ENCODE peak calls at places on chromosomes 7 and 10, in nine cellular contexts. G is CD8-positive, alpha-beta T cell; V is coronary artery; T is sigmoid colon; L is cardiac muscle cell; Y is body of pancreas; J is SK-N-SH; O is stomach; D is left ventricle myocardium inferior. S is an unnamed sample.

GRCh38 chr10:8063128-8063908 is 8.8 kb downstream of the GATA3 start:
- DNase-seq in V (no peak), G (no peak), Y (no peak), D (no peak), J (no peak), T (no peak), L (no peak), O (no peak), S (no peak)

GRCh38 chr10:96610817-96611216 is 24.0 kb upstream of the TM9SF3 start:
- DNase-seq in V (no peak), L (no peak), D (no peak), G (no peak), Y (no peak), T (no peak), O (peak), J (no peak), S (no peak)

GRCh38 chr10:72665925-72666324 is 26.0 kb upstream of the MCU start:
- DNase-seq in D (no peak), O (no peak), Y (no peak), J (no peak), T (no peak), L (no peak), V (no peak), G (no peak), S (no peak)

GRCh38 chr10:124574456-124575070 is 112.9 kb downstream of the LHPP start:
- DNase-seq in G (no peak), Y (no peak), T (no peak), O (no peak), D (no peak), L (no peak), J (no peak), V (no peak), S (no peak)

GRCh38 chr10:18666810-18667209 is 7.6 kb downstream of the ARL5B start:
- DNase-seq in V (no peak), J (no peak), L (peak), T (no peak), O (no peak), D (no peak), Y (no peak), G (no peak), S (no peak)

GRCh38 chr10:13306103-13306502 is 6.2 kb upstream of the PHYH start:
- DNase-seq in O (no peak), J (no peak), Y (no peak), D (no peak), L (no peak), T (no peak), V (no peak), G (no peak), S (no peak)

GRCh38 chr10:49187044-49187484 is 1.1 kb downstream of the TMEM273 start:
- DNase-seq in O (peak), V (peak), L (no peak), D (no peak), Y (no peak), T (no peak), G (no peak), J (no peak), S (peak)

GRCh38 chr10:132155723-132156381 is 30.9 kb upstream of the DPYSL4 start:
- DNase-seq in L (no peak), J (no peak), T (no peak), V (no peak), Y (no peak), D (no peak), G (no peak), O (no peak), S (no peak)

GRCh38 chr7:75808106-75808505 is 5.5 kb downstream of the CCL24 start:
- DNase-seq in L (no peak), D (no peak), T (no peak), Y (no peak), O (no peak), J (no peak), G (no peak), V (no peak), S (no peak)

GRCh38 chr7:95531605-95532004 is 45.9 kb downstream of the ASB4 start:
- DNase-seq in O (no peak), D (no peak), T (no peak), V (no peak), Y (no peak), J (no peak), G (no peak), L (no peak), S (no peak)

GRCh38 chr10:74189999-74190421 is 39.0 kb downstream of the ADK start:
- DNase-seq in Y (no peak), L (peak), V (no peak), G (peak), O (no peak), D (no peak), J (no peak), T (no peak), S (no peak)

GRCh38 chr7:114916261-114916892 is 5.5 kb upstream of the MDFIC start:
- DNase-seq in T (no peak), D (no peak), Y (no peak), O (no peak), J (no peak), G (no peak), L (no peak), V (no peak), S (no peak)

GRCh38 chr10:3802526-3803002 is 17.6 kb upstream of the KLF6 start:
- DNase-seq in O (no peak), Y (no peak), G (no peak), V (no peak), L (no peak), J (no peak), D (no peak), T (no peak), S (no peak)

GRCh38 chr7:101874028-101874427 is 56.6 kb downstream of the CUX1 start:
- DNase-seq in T (no peak), J (no peak), V (no peak), Y (no peak), L (peak), O (no peak), D (no peak), G (no peak), S (no peak)

GRCh38 chr7:36764929-36765328 is 40.6 kb upstream of the AOAH start:
- DNase-seq in L (peak), Y (no peak), D (no peak), G (no peak), O (no peak), T (no peak), V (no peak), J (no peak), S (no peak)

GRCh38 chr7:157782041-157782440 is 445.2 kb downstream of the DNAJB6 start:
- DNase-seq in J (no peak), V (no peak), Y (no peak), O (no peak), L (no peak), G (no peak), D (no peak), T (no peak), S (no peak)

GRCh38 chr10:129694633-129695356 is 227.8 kb downstream of the MGMT start:
- DNase-seq in G (no peak), D (peak), O (no peak), J (no peak), Y (no peak), T (peak), L (peak), V (no peak), S (peak)

GRCh38 chr7:87028636-87029035 is 30.8 kb downstream of the ELAPOR2 start:
- DNase-seq in O (no peak), V (no peak), J (no peak), D (no peak), T (no peak), Y (no peak), G (no peak), L (no peak), S (no peak)

GRCh38 chr10:69733791-69734261 is 67.9 kb upstream of the COL13A1 start:
- DNase-seq in D (no peak), Y (no peak), V (no peak), J (no peak), G (no peak), O (no peak), T (peak), L (peak), S (no peak)

GRCh38 chr10:8065651-8066050 is 11.2 kb downstream of the GATA3 start:
- DNase-seq in T (no peak), G (no peak), L (no peak), O (no peak), V (no peak), D (no peak), Y (no peak), J (no peak), S (no peak)

GRCh38 chr7:134444198-134444960 is 14.5 kb downstream of the AKR1B1 start:
- DNase-seq in O (no peak), J (no peak), D (peak), G (no peak), T (no peak), V (no peak), Y (no peak), L (no peak), S (peak)

GRCh38 chr10:69065406-69066361 is 22.2 kb upstream of the SRGN start:
- DNase-seq in L (peak), D (peak), J (no peak), Y (peak), V (no peak), T (no peak), O (no peak), G (no peak), S (no peak)

GRCh38 chr10:88913157-88913556 is 33.1 kb downstream of the STAMBPL1 start:
- DNase-seq in Y (no peak), J (peak), L (peak), G (no peak), V (no peak), T (peak), O (no peak), D (no peak), S (no peak)

GRCh38 chr10:79125092-79125491 is 56.3 kb downstream of the ZMIZ1 start:
- DNase-seq in J (no peak), T (no peak), O (no peak), D (no peak), Y (no peak), L (no peak), G (no peak), V (no peak), S (no peak)

GRCh38 chr10:15433850-15434537 is 62.9 kb upstream of the FAM171A1 start:
- DNase-seq in T (no peak), G (peak), L (peak), V (no peak), J (peak), Y (no peak), D (no peak), O (no peak), S (no peak)

GRCh38 chr10:1126461-1126860 is 70.3 kb downstream of the WDR37 start:
- DNase-seq in D (no peak), Y (no peak), G (no peak), L (no peak), J (no peak), O (no peak), T (no peak), V (no peak), S (no peak)

GRCh38 chr10:17162828-17163227 is 33.2 kb upstream of the CUBN start:
- DNase-seq in Y (no peak), T (no peak), L (no peak), D (no peak), G (no peak), V (no peak), J (no peak), O (no peak), S (no peak)

GRCh38 chr7:15921576-15921975 is 235.1 kb upstream of the MEOX2 start:
- DNase-seq in L (no peak), J (no peak), O (no peak), V (no peak), D (no peak), G (no peak), Y (no peak), T (no peak), S (no peak)

GRCh38 chr7:126026421-126027088 is 1096.9 kb upstream of the POT1 start:
- DNase-seq in V (no peak), D (no peak), Y (no peak), O (no peak), G (no peak), L (no peak), T (no peak), J (no peak), S (no peak)

GRCh38 chr7:27160546-27161213 is 4.2 kb upstream of the HOXA7 start:
- DNase-seq in T (peak), G (peak), J (peak), O (peak), V (peak), D (peak), L (peak), Y (peak), S (peak)
- H3K27ac ChIP-seq in T (no peak), G (no peak), J (no peak), O (no peak), V (no peak), D (no peak), L (no peak), Y (no peak), S (no peak)

GRCh38 chr10:120480065-120480600 is 23.1 kb downstream of the PLPP4 start:
- DNase-seq in J (peak), D (no peak), V (peak), L (no peak), G (no peak), Y (no peak), O (no peak), T (no peak), S (peak)
- TF ChIP-seq CTCF in J (peak), D (no peak), V (no peak), L (no peak), G (no peak), Y (no peak), O (no peak), T (no peak), S (no peak)

GRCh38 chr7:106568680-106569499 is 92.1 kb downstream of the CCDC71L start:
- DNase-seq in L (peak), O (no peak), G (no peak), Y (no peak), T (no peak), D (no peak), V (no peak), J (peak), S (no peak)
- H3K27ac ChIP-seq in L (no peak), O (no peak), G (no peak), Y (no peak), T (no peak), D (no peak), V (no peak), J (no peak), S (no peak)

GRCh38 chr7:131861620-131862346 is 305.4 kb upstream of the PODXL start:
- DNase-seq in Y (no peak), O (no peak), T (no peak), V (no peak), L (peak), G (no peak), D (no peak), J (no peak), S (no peak)
- TF ChIP-seq CTCF in Y (no peak), O (no peak), T (no peak), V (no peak), L (no peak), G (no peak), D (no peak), J (peak), S (no peak)

GRCh38 chr7:7583731-7584130 is 17.0 kb downstream of the MIOS start:
- DNase-seq in J (no peak), L (no peak), G (no peak), O (no peak), D (no peak), Y (no peak), V (no peak), T (no peak), S (no peak)

GRCh38 chr7:7577888-7578287 is 11.2 kb downstream of the MIOS start:
- DNase-seq in Y (no peak), D (no peak), O (no peak), V (no peak), L (no peak), T (no peak), J (no peak), G (no peak), S (no peak)

GRCh38 chr7:7585241-7585928 is 18.7 kb downstream of the MIOS start:
- DNase-seq in Y (no peak), L (no peak), D (no peak), T (no peak), O (no peak), J (peak), V (no peak), G (no peak), S (no peak)

GRCh38 chr7:7579638-7580037 is 13.0 kb downstream of the MIOS start:
- DNase-seq in O (no peak), V (no peak), T (no peak), L (no peak), D (no peak), J (no peak), Y (no peak), G (no peak), S (no peak)

GRCh38 chr7:7581531-7582179 is 15.0 kb downstream of the MIOS start:
- DNase-seq in Y (no peak), L (no peak), T (no peak), O (no peak), V (no peak), D (no peak), J (no peak), G (no peak), S (no peak)
- H3K27ac ChIP-seq in Y (no peak), L (no peak), T (no peak), O (no peak), V (no peak), D (no peak), J (no peak), G (no peak), S (no peak)

DNA sequence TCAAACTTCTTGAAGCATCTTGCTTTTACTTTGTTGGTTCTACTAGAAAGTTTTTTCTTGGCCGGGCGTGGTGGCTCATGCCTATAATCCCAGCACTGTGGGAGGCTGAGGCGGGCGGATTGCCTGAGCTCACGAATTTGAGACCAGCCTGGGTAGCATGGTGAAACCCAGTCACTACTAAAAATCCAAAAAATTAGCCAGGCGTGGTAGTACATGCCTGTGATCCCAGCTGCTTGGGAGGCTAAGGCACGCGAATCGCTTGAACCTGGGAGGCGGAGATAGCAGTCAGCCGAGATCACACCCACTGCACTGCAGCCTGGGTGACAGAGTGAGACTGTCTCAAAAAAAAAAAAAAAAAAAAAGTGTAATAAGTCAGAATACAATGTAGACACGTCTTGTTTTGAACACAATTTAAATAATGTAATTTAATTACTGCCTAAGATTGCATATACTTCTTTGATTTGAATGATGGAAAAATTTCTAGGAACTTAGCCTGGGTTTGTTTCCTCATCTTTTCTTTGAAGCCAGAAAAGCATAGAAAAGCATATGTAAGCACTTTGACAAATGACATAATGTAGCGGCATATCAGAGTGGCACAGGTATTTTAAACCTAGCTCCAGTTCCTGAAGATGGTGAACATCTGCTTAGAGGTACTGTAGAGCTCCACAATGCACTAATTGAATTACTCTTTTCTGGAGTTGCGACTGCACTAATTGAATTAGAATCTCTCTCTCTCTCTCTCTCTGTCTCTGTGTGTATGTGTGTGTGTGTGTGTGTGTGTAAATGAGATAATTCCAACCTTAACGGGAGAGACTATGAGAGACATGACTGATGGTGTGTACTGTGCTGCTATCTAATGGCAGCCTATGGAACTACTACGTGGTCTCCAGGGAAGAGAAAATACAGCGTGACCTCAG is 87.8 kb downstream of the BTRC start:
- DNase-seq in L (peak), Y (peak), T (no peak), J (peak), D (no peak), G (no peak), O (no peak), V (no peak), S (no peak)
- TF ChIP-seq CTCF in L (peak), Y (peak), T (peak), J (peak), D (peak), G (peak), O (peak), V (peak), S (peak)

DNA sequence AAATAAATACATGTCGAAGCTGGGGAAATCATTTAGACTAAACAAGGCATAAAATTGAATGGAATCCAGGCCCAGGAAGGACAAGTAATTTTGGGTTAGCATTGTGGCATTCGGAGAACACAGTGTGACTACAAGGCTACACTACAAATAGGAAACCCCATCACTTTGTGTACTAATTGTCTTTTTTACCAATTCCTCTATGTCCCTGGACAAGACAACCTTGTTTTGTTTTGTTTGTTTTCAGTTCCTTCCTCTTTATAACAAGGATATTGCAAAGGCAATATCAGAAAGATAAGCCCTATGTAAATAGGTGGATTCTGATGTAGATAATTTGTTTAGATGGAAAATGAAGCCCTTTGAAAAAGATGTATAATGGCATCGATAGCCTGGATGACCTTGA is 215.9 kb upstream of the MKLN1 start:
- DNase-seq in G (no peak), V (no peak), J (no peak), T (no peak), Y (no peak), D (no peak), O (no peak), L (no peak), S (no peak)
- H3K27ac ChIP-seq in G (no peak), V (no peak), J (peak), T (peak), Y (no peak), D (peak), O (peak), L (no peak), S (peak)

GRCh38 chr7:74584160-74584954 is 73.2 kb upstream of the GTF2I start:
- DNase-seq in G (no peak), J (peak), Y (no peak), O (no peak), V (no peak), L (no peak), D (no peak), T (no peak), S (no peak)
- TF ChIP-seq CTCF in G (no peak), J (no peak), Y (peak), O (no peak), V (no peak), L (no peak), D (no peak), T (no peak), S (no peak)

DNA sequence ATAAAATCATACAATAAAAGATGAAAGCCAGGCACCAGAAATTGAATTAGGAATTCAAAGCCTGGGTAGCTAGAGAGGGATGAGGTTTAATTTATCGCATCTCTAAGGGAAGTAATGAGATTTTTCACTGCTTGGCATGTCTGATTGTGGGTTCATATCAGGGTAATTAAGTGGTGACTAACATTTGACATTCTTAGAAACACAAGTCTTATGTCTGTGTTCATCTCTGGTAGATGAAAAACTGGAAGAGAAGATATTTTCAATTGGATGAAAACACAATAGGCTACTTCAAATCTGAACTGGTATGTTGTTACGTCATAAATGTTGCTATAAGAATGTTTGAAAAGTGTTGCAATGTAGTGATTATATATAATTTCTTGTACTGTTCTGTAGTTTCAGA is 36.8 kb upstream of the ARMS2 start:
- DNase-seq in G (no peak), T (no peak), L (peak), D (no peak), O (no peak), V (no peak), Y (no peak), J (peak), S (no peak)
- H3K27ac ChIP-seq in G (no peak), T (peak), L (no peak), D (peak), O (no peak), V (no peak), Y (no peak), J (peak), S (no peak)

GRCh38 chr7:48140001-48140681 is 31.1 kb upstream of the ABCA13 start:
- DNase-seq in T (no peak), G (no peak), V (no peak), O (no peak), L (peak), Y (peak), J (no peak), D (no peak), S (no peak)

GRCh38 chr7:48144291-48144768 is 26.9 kb upstream of the ABCA13 start:
- DNase-seq in G (no peak), V (no peak), D (no peak), L (no peak), Y (peak), J (no peak), O (no peak), T (no peak), S (no peak)

GRCh38 chr7:48141551-48141950 is 29.7 kb upstream of the ABCA13 start:
- DNase-seq in L (no peak), D (no peak), O (no peak), G (no peak), Y (no peak), J (no peak), V (no peak), T (no peak), S (no peak)

GRCh38 chr7:48139461-48139860 is 31.8 kb upstream of the ABCA13 start:
- DNase-seq in Y (no peak), T (no peak), G (no peak), J (no peak), O (no peak), V (no peak), L (peak), D (no peak), S (no peak)
- TF ChIP-seq CTCF in Y (peak), T (no peak), G (no peak), J (peak), O (no peak), V (no peak), L (peak), D (no peak), S (no peak)